ENCODE peak calls at places on chromosomes 2 and 18, in ten cellular contexts. C, U, R, P, T, E, K, X, W and I are unnamed samples.

GRCh38 chr2:189369566-189369965 is 71.7 kb upstream of the WDR75 start:
- DNase-seq in W (no peak), U (no peak), R (peak), E (no peak), P (peak), X (peak), K (no peak), T (no peak), C (no peak), I (peak)

GRCh38 chr2:63399171-63399570 is 189.1 kb downstream of the WDPCP start:
- DNase-seq in C (no peak), W (no peak), X (no peak), K (no peak), P (no peak), R (no peak), E (no peak), U (no peak), T (no peak), I (no peak)

GRCh38 chr2:174026122-174026845 is 61.1 kb upstream of the SP3 start:
- DNase-seq in T (peak), E (no peak), P (no peak), R (peak), K (no peak), C (no peak), U (no peak), X (no peak), W (no peak), I (peak)

GRCh38 chr2:31319391-31320175 is 85.6 kb downstream of the EHD3 start:
- DNase-seq in R (peak), W (no peak), X (no peak), P (peak), E (peak), K (no peak), T (no peak), U (no peak), C (peak), I (peak)

GRCh38 chr18:10340821-10341220 is 113.6 kb upstream of the APCDD1 start:
- DNase-seq in C (no peak), X (no peak), R (no peak), T (no peak), W (no peak), P (no peak), E (no peak), K (no peak), U (no peak), I (no peak)

GRCh38 chr2:10915236-10915635 is 3.5 kb downstream of the KCNF1 start:
- DNase-seq in C (no peak), K (no peak), R (no peak), T (no peak), E (no peak), P (no peak), W (no peak), X (no peak), U (no peak), I (no peak)

GRCh38 chr2:112600634-112601033 is 16.2 kb downstream of the CHCHD5 start:
- DNase-seq in C (no peak), E (no peak), X (no peak), K (no peak), W (no peak), P (no peak), T (no peak), U (no peak), R (no peak), I (no peak)

GRCh38 chr2:112626604-112627059 is 19.1 kb upstream of the SLC20A1 start:
- DNase-seq in U (peak), T (peak), E (peak), P (peak), K (no peak), X (peak), R (peak), C (peak), W (no peak), I (peak)

GRCh38 chr2:18559941-18560796 is at the start of gene RDH14:
- DNase-seq in K (peak), C (peak), X (peak), P (peak), E (peak), U (peak), W (peak), T (peak), R (peak), I (peak)

GRCh38 chr18:76715012-76715608 is 107.2 kb upstream of the ZNF236 start:
- DNase-seq in R (no peak), E (no peak), U (no peak), T (no peak), X (no peak), K (no peak), W (no peak), C (no peak), P (no peak), I (no peak)

GRCh38 chr2:178269825-178270224 is 75.5 kb downstream of the OSBPL6 start:
- DNase-seq in C (no peak), W (no peak), U (no peak), K (no peak), R (no peak), P (no peak), E (no peak), T (no peak), X (no peak), I (no peak)

GRCh38 chr2:73156539-73157124 is 43.9 kb upstream of the RAB11FIP5 start:
- DNase-seq in U (peak), K (no peak), X (peak), W (peak), E (peak), P (peak), C (no peak), R (peak), T (peak), I (peak)

GRCh38 chr2:3575534-3576324 is 669 bp downstream of the RPS7 start:
- DNase-seq in X (no peak), P (no peak), K (no peak), W (no peak), T (no peak), C (peak), R (no peak), E (peak), U (no peak), I (peak)

GRCh38 chr18:43620936-43621335 is 343.6 kb upstream of the SYT4 start:
- DNase-seq in E (no peak), C (no peak), P (peak), U (no peak), T (peak), R (peak), W (no peak), K (no peak), X (peak), I (peak)

GRCh38 chr2:150175034-150175433 is 312.4 kb downstream of the RND3 start:
- DNase-seq in R (no peak), P (no peak), C (no peak), E (no peak), X (no peak), K (no peak), T (no peak), W (no peak), U (no peak), I (no peak)

GRCh38 chr2:201890447-201890846 is 84.1 kb downstream of the CDK15 start:
- DNase-seq in X (no peak), P (no peak), R (peak), K (no peak), C (no peak), T (no peak), E (no peak), W (no peak), U (no peak), I (peak)

GRCh38 chr2:42185200-42185921 is 16.2 kb downstream of the EML4 start:
- DNase-seq in W (no peak), T (no peak), U (no peak), R (peak), X (no peak), E (no peak), P (no peak), K (no peak), C (no peak), I (peak)

GRCh38 chr2:219627105-219628100 is at the start of gene SLC4A3:
- DNase-seq in E (no peak), R (peak), U (peak), T (peak), P (peak), X (no peak), C (no peak), K (no peak), W (no peak), I (peak)